ENCODE peak calls at places on chromosomes 16 and 17, in seven cellular contexts. D is SK-N-SH, I is GM12878, U is HepG2, N is HCT116, M is H1, S is K562. R is an unnamed sample.

GRCh38 chr16:80751167-80751566 is 53.2 kb downstream of the CDYL2 start:
- DNase-seq in D (no peak), I (no peak), U (no peak), N (no peak), M (no peak), S (no peak), R (peak)

GRCh38 chr17:49942918-49943317 is 26.1 kb upstream of the DLX4 start:
- DNase-seq in D (no peak), I (no peak), U (no peak), N (no peak), M (no peak), S (no peak), R (no peak)

GRCh38 chr17:68033636-68034451 is 1.7 kb upstream of the KPNA2 start:
- DNase-seq in D (peak), I (no peak), U (peak), N (peak), M (peak), S (peak), R (no peak)

GRCh38 chr17:41801374-41802062 is 10.2 kb downstream of the P3H4 start:
- DNase-seq in D (peak), I (no peak), U (peak), N (peak), M (no peak), S (peak), R (peak)

GRCh38 chr17:40343126-40344119 is 21.1 kb downstream of the GJD3 start:
- DNase-seq in D (no peak), I (no peak), U (no peak), N (no peak), M (no peak), S (no peak), R (no peak)

GRCh38 chr16:87017388-87018012 is 299.7 kb downstream of the C16orf95 start:
- DNase-seq in D (no peak), I (no peak), U (no peak), N (peak), M (no peak), S (no peak), R (peak)

GRCh38 chr17:205176-205538 is 23.7 kb upstream of the DOC2B start:
- DNase-seq in D (no peak), I (no peak), U (no peak), N (no peak), M (no peak), S (no peak), R (no peak)

GRCh38 chr16:88403794-88404581 is 21.2 kb downstream of the ZNF469 start:
- DNase-seq in D (no peak), I (no peak), U (no peak), N (no peak), M (no peak), S (peak), R (no peak)

GRCh38 chr17:74326506-74326905 is 480 bp downstream of the KIF19 start:
- DNase-seq in D (no peak), I (no peak), U (no peak), N (no peak), M (no peak), S (peak), R (no peak)

GRCh38 chr17:74330446-74330845 is 4.4 kb downstream of the KIF19 start:
- DNase-seq in D (no peak), I (no peak), U (no peak), N (no peak), M (no peak), S (no peak), R (no peak)

GRCh38 chr17:74325743-74326379 is at the start of gene KIF19:
- DNase-seq in D (peak), I (no peak), U (no peak), N (no peak), M (no peak), S (peak), R (no peak)

GRCh38 chr17:74329378-74329777 is 3.4 kb downstream of the KIF19 start:
- DNase-seq in D (no peak), I (no peak), U (no peak), N (no peak), M (no peak), S (no peak), R (no peak)

GRCh38 chr17:74328487-74328886 is 2.5 kb downstream of the KIF19 start:
- DNase-seq in D (no peak), I (no peak), U (no peak), N (no peak), M (no peak), S (no peak), R (no peak)
- TF ChIP-seq JUND in D (no peak), I (no peak), U (no peak), N (no peak), M (no peak), S (no peak), R (no peak)

DNA sequence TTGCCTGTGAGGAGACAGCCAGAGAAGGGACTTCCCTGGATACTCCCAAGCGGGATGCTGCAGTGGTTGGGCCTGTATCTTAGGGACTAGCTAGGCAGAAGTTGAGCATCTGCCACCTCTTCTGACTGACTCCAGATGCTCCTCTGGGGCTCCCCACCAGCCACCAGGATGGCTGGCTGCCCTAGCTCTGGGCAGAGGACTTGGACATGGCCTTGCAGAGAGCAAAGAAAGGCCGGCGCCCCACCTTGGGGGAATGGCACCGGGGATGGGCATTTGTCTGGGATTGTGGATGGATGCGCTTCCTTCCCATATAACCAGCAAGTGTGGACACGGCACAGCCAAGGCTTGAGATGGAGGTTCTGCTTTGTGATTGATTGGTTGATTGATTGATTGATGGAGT is 69.0 kb downstream of the OR1D5 start:
- DNase-seq in D (no peak), I (no peak), U (no peak), N (no peak), M (no peak), S (no peak), R (no peak)
- TF ChIP-seq JUND in D (no peak), I (no peak), U (no peak), N (no peak), M (no peak), S (no peak), R (no peak)

GRCh38 chr16:69363281-69363717 is 11.7 kb upstream of the TMED6 start:
- DNase-seq in D (no peak), I (no peak), U (peak), N (no peak), M (no peak), S (no peak), R (no peak)
- TF ChIP-seq JUND in D (no peak), I (no peak), U (no peak), N (no peak), M (no peak), S (no peak), R (no peak)

GRCh38 chr16:1612320-1613111 is at the start of gene CRAMP1:
- DNase-seq in D (peak), I (no peak), U (no peak), N (no peak), M (no peak), S (peak), R (peak)
- TF ChIP-seq JUND in D (no peak), I (no peak), U (no peak), N (no peak), M (no peak), S (no peak), R (no peak)

DNA sequence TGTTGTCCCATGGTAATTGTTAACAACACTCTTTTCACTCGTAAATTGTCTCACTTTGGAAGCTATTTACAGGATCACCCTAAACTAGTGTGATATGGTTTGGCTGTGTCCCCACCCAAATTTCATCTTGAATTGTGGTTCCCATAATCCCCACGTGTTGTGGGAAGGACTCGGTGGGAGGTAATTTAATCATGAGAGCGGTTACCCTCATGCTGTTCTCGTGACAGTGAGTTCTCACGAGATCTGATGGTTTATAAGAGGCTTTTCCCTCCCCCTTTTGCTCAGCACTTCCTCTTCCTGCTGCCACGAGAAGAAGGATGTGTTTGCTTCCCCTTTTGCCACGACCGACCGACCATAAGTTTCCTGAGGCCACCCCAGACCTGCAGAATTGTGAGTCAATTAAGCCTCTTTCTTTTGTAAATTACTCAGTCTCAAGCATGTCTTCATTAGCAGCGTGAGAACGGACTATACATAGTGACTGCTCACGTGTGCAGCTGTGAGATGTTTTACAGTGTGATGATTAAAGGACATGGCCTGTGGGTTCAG is 34.4 kb downstream of the DNAH3 start:
- DNase-seq in D (no peak), I (no peak), U (peak), N (no peak), M (no peak), S (no peak), R (no peak)
- TF ChIP-seq JUND in D (no peak), I (no peak), U (no peak), N (no peak), M (no peak), S (peak), R (no peak)

GRCh38 chr16:56643833-56644232 is 5.4 kb downstream of the MT1A start:
- DNase-seq in D (no peak), I (no peak), U (no peak), N (no peak), M (no peak), S (no peak), R (no peak)

GRCh38 chr16:56641166-56641565 is 2.7 kb downstream of the MT1A start:
- DNase-seq in D (no peak), I (no peak), U (no peak), N (no peak), M (no peak), S (no peak), R (no peak)

GRCh38 chr16:56645311-56645710 is 6.4 kb upstream of the MT1B start:
- DNase-seq in D (no peak), I (no peak), U (no peak), N (no peak), M (no peak), S (no peak), R (no peak)

GRCh38 chr16:56645838-56646237 is 5.8 kb upstream of the MT1B start:
- DNase-seq in D (no peak), I (no peak), U (no peak), N (no peak), M (no peak), S (no peak), R (no peak)

DNA sequence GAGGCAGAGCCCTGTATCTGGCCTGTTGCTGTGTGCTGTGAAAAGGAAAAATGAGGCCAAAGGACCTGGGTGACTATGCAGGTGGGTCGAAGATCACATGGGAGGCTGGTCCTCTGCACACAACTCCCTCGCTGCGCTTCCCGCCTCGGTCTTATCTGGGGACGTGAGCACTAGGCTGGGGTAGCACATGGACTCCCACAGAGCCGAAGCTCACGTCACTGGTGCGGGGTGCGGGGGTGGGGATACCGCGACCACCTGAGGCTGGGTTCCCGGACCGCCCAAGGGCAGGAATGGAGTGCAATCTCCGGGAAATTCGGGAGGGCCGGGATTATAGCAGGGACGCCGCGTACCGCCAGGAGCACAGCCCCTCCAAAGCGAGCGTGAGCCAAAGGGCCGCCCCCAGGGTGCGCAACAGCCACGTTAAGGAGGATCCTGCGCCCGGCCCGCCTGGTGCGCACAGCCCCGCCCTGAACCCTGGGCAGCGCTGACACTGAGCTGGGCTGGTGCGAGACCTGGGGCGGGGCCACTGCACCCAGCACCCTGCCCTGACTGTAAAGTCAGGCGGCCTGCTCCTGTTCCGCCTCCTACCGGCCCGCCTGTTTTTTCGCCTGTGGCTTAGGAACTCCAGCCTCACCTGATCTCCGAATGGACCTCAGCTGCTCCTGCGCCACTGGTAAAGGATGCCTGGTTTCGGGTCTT is 4.8 kb downstream of the MT1A start:
- DNase-seq in D (no peak), I (no peak), U (peak), N (peak), M (no peak), S (peak), R (peak)
- TF ChIP-seq JUND in D (no peak), I (no peak), U (no peak), N (no peak), M (no peak), S (no peak), R (no peak)

DNA sequence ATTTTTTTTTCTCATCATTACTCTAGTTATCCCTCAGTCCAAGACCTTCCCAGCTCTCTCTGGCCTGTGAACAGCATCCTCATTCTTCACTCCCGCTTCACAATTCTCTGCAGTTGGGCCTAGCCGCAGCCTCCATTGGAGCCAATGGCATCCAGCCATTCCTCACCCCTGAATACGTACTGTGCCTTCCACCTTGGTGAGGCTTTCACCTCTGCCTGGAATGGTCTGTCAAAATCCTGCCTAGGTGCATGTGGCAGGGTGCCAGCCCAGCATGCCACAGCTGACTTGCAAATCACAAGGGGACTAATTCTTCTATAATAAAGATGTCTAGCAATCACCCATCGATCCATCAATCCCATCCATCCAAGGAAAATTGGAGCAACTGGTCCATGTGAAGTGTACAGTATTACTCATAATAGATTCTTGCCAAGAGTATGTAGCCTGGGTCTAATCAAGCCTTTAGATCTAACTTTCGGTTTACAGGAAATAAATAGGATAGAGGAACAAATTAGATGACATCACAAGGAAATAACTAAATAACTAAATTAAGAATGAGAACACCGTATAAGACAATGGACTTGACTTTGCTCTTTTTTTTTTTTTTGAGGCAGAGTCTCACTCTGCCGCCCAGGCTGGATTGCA is 5.1 kb upstream of the CX3CL1 start:
- DNase-seq in D (no peak), I (no peak), U (no peak), N (no peak), M (no peak), S (no peak), R (peak)
- TF ChIP-seq JUND in D (peak), I (no peak), U (no peak), N (no peak), M (no peak), S (no peak), R (peak)

GRCh38 chr17:15456486-15456885 is 10.9 kb downstream of the CDRT4 start:
- DNase-seq in D (no peak), I (no peak), U (no peak), N (no peak), M (no peak), S (no peak), R (no peak)

GRCh38 chr17:15454328-15454727 is 13.1 kb downstream of the CDRT4 start:
- DNase-seq in D (no peak), I (no peak), U (no peak), N (no peak), M (no peak), S (no peak), R (no peak)

GRCh38 chr17:15457723-15458094 is 9.7 kb downstream of the CDRT4 start:
- DNase-seq in D (no peak), I (no peak), U (no peak), N (no peak), M (no peak), S (no peak), R (no peak)

GRCh38 chr17:15453782-15454181 is 13.6 kb downstream of the CDRT4 start:
- DNase-seq in D (no peak), I (no peak), U (no peak), N (no peak), M (no peak), S (no peak), R (no peak)

DNA sequence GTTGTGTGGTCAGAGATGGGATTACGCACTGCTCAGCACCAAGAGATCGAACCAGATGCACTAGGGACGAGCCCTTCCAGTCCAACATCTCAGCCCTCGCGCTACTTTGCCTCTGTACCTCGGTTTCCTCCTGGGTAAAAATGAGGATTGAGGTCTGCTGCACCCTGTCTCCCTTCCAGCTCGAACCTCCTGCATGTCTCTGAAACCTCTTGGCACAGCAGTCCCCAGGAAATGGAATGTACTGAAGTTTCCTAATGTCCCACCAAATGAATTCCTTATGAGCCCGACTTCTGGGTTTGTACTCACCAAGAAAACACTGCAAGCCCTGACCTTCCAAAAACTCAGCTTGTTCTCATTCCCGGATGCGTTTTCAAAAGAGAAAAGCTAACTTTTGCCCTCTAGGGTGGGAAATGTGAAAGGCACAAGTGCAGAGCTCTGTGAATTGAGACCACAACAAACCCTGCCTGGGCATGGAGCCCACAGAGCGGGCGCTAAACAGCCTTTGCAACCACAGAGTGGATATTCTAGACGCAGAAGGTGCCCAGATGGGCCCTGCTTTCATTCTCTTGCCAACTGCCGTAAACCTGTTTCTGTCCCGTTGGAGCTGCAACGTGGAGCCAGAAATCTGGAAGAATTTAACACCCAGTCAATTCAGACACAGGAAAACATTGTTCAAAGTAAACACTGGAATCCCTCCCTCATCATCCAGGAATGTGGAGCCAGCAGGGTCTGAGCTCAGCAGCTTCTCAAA is 10.3 kb downstream of the CDRT4 start:
- DNase-seq in D (peak), I (no peak), U (peak), N (no peak), M (no peak), S (no peak), R (no peak)
- TF ChIP-seq JUND in D (no peak), I (no peak), U (no peak), N (no peak), M (no peak), S (no peak), R (no peak)

GRCh38 chr16:79601092-79601977 is 798 bp upstream of the MAF start:
- DNase-seq in D (peak), I (no peak), U (peak), N (no peak), M (no peak), S (no peak), R (peak)
- TF ChIP-seq JUND in D (no peak), I (no peak), U (peak), N (no peak), M (no peak), S (no peak), R (no peak)

GRCh38 chr17:77323413-77324171 is 182.8 kb downstream of the SEC14L1 start:
- DNase-seq in D (peak), I (no peak), U (no peak), N (no peak), M (no peak), S (peak), R (no peak)
- TF ChIP-seq JUND in D (no peak), I (no peak), U (no peak), N (no peak), M (no peak), S (no peak), R (no peak)